ENCODE peak calls at places on chromosomes 2 and 18, in five cellular contexts. T is GM13976, J is tibial artery, S is fibroblast of villous mesenchyme, E is kidney. B is an unnamed sample.

GRCh38 chr2:64259301-64259700 is 115.1 kb upstream of the PELI1 start:
- DNase-seq in T (no peak), J (peak), S (no peak), E (no peak), B (no peak)

GRCh38 chr2:48258750-48259149 is 271.2 kb upstream of the STON1 start:
- DNase-seq in T (no peak), J (no peak), S (no peak), E (no peak), B (no peak)

GRCh38 chr2:118709786-118710185 is 137.7 kb downstream of the EN1 start:
- DNase-seq in T (no peak), J (no peak), S (no peak), E (no peak), B (no peak)

GRCh38 chr2:20415511-20415918 is 31.4 kb upstream of the RHOB start:
- DNase-seq in T (no peak), J (no peak), S (peak), E (no peak), B (no peak)

GRCh38 chr18:45110577-45111506 is 430.2 kb downstream of the SETBP1 start:
- DNase-seq in T (no peak), J (peak), S (no peak), E (no peak), B (no peak)

GRCh38 chr2:152694161-152694661 is 23.1 kb downstream of the PRPF40A start:
- DNase-seq in T (no peak), J (no peak), S (peak), E (peak), B (no peak)

GRCh38 chr2:104863229-104863584 is 9.3 kb downstream of the POU3F3 start:
- DNase-seq in T (no peak), J (no peak), S (no peak), E (no peak), B (peak)

GRCh38 chr2:121171625-121172119 is 113.3 kb downstream of the TFCP2L1 start:
- DNase-seq in T (no peak), J (no peak), S (no peak), E (no peak), B (no peak)

GRCh38 chr2:85501244-85501643 is 37.7 kb upstream of the MAT2A start:
- DNase-seq in T (no peak), J (no peak), S (peak), E (no peak), B (no peak)

GRCh38 chr2:9908639-9909038 is 42.9 kb upstream of the GRHL1 start:
- DNase-seq in T (no peak), J (no peak), S (no peak), E (no peak), B (no peak)

GRCh38 chr2:120886534-120886961 is 150.9 kb downstream of the GLI2 start:
- DNase-seq in T (no peak), J (no peak), S (no peak), E (no peak), B (no peak)

GRCh38 chr18:60202702-60203101 is 169.9 kb downstream of the MC4R start:
- DNase-seq in T (no peak), J (no peak), S (no peak), E (no peak), B (no peak)

GRCh38 chr2:129428086-129428660 is 551.3 kb upstream of the RAB6C start:
- DNase-seq in T (no peak), J (no peak), S (no peak), E (peak), B (no peak)

GRCh38 chr2:88342749-88343148 is 109.7 kb downstream of the FOXI3 start:
- DNase-seq in T (no peak), J (no peak), S (no peak), E (no peak), B (no peak)

GRCh38 chr2:230658877-230659652 is 53.6 kb upstream of the CAB39 start:
- DNase-seq in T (peak), J (no peak), S (no peak), E (no peak), B (peak)

GRCh38 chr18:44866103-44866502 is 185.4 kb downstream of the SETBP1 start:
- DNase-seq in T (no peak), J (no peak), S (no peak), E (no peak), B (no peak)

GRCh38 chr2:46776687-46777327 is 138.8 kb downstream of the MCFD2 start:
- DNase-seq in T (peak), J (peak), S (peak), E (no peak), B (peak)

GRCh38 chr2:126886201-126886905 is 12.3 kb upstream of the TEX51 start:
- DNase-seq in T (peak), J (no peak), S (peak), E (peak), B (peak)

GRCh38 chr2:108616731-108617161 is 82.5 kb downstream of the LIMS1 start:
- DNase-seq in T (no peak), J (no peak), S (peak), E (no peak), B (no peak)

GRCh38 chr2:84906900-84907714 is 1.7 kb downstream of the TMSB10 start:
- DNase-seq in T (peak), J (peak), S (peak), E (peak), B (peak)

GRCh38 chr2:38255211-38255610 is 121.9 kb downstream of the ATL2 start:
- DNase-seq in T (no peak), J (no peak), S (no peak), E (no peak), B (no peak)

GRCh38 chr18:6566338-6566911 is 151.7 kb upstream of the L3MBTL4 start:
- DNase-seq in T (no peak), J (no peak), S (no peak), E (no peak), B (no peak)

GRCh38 chr2:43224131-43224570 is 2.3 kb downstream of the ZFP36L2 start:
- DNase-seq in T (peak), J (peak), S (peak), E (peak), B (peak)

GRCh38 chr2:177716484-177716883 is 323.9 kb downstream of the AGPS start:
- DNase-seq in T (no peak), J (no peak), S (no peak), E (no peak), B (no peak)

GRCh38 chr2:177721815-177722552 is 329.4 kb downstream of the AGPS start:
- DNase-seq in T (no peak), J (no peak), S (no peak), E (no peak), B (no peak)

GRCh38 chr2:177721087-177721486 is 328.5 kb downstream of the AGPS start:
- DNase-seq in T (no peak), J (no peak), S (no peak), E (no peak), B (no peak)

GRCh38 chr2:177714704-177715103 is 322.1 kb downstream of the AGPS start:
- DNase-seq in T (no peak), J (no peak), S (no peak), E (no peak), B (no peak)

GRCh38 chr2:177717831-177718618 is 325.5 kb downstream of the AGPS start:
- DNase-seq in T (peak), J (no peak), S (no peak), E (no peak), B (peak)
- TF ChIP-seq CTCF in T (peak), J (no peak), S (peak), E (no peak), B (peak)

GRCh38 chr2:180655842-180656454 is 324.5 kb upstream of the UBE2E3 start:
- DNase-seq in T (no peak), J (no peak), S (no peak), E (no peak), B (no peak)
- TF ChIP-seq CTCF in T (no peak), J (no peak), S (peak), E (no peak), B (no peak)

DNA sequence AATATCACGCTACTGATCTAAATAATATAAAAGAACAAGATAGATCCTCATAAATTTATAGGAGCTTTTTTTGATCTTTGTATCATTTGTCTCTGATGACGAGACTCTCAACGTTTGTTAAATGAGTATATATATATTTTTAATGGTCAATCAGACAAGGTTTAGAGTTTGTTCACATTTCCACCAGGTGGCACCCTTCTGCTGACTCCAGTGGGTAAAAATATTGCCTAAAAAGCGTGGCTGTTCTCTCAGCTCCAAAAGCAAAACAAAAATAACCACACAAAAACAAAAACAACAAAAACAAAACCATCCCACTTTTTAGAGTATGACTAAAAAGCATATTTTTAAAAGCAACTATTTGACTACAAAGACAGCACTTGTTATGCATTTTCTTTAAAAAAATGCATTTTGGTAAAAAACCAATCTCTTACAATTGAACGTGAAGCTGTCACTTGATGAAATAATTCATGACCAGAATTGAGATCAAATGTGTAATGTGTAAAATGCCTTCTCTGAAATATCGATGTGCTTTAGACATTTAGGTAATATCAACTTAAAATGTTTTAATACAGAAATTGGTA is 723.2 kb downstream of the DPP10 start:
- DNase-seq in T (peak), J (no peak), S (peak), E (no peak), B (peak)
- TF ChIP-seq CTCF in T (no peak), J (no peak), S (peak), E (peak), B (peak)

GRCh38 chr18:38887671-38888020 is 1322.0 kb upstream of the CELF4 start:
- DNase-seq in T (no peak), J (no peak), S (no peak), E (no peak), B (no peak)

GRCh38 chr18:38886852-38887670 is 1321.5 kb upstream of the CELF4 start:
- DNase-seq in T (no peak), J (no peak), S (no peak), E (no peak), B (no peak)

GRCh38 chr18:38886235-38886634 is 1320.6 kb upstream of the CELF4 start:
- DNase-seq in T (no peak), J (no peak), S (no peak), E (no peak), B (no peak)

DNA sequence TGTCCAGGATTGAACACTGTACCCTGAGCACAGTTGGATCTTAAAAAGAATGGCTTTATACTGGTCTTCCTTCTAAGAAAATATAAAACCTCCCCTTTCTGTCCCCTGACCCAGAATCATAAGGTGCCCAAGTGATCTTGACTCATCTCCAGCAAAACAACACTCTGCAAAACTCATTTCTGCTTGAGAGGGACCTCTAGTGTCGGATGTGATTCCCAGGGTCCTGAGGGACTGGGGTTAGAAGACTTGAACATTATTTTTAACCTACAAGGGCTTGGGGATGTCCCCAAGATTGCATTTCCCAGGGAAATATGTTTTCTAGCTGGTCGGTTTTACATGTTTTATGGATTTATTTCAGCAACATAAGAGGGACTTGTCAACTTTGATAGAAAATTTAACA is 1318.5 kb upstream of the CELF4 start:
- DNase-seq in T (no peak), J (no peak), S (no peak), E (no peak), B (no peak)
- TF ChIP-seq CTCF in T (no peak), J (no peak), S (no peak), E (no peak), B (no peak)

B was measured in GM20000.